ENCODE peak calls at places on chromosomes 16 and 17, in six cellular contexts. F is HepG2, P is A549, Q is ovary, H is adrenal gland, Y is breast epithelium. T is an unnamed sample.

GRCh38 chr17:82194765-82195164 is 17.9 kb downstream of the CCDC57 start:
- DNase-seq in H (no peak), F (no peak), P (no peak), Y (no peak), Q (no peak), T (no peak)

GRCh38 chr17:82848022-82848592 is 8.3 kb upstream of the ZNF750 start:
- DNase-seq in Y (peak), Q (peak), P (no peak), F (peak), H (peak), T (peak)

GRCh38 chr16:23836404-23837291 is 865 bp downstream of the PRKCB start:
- DNase-seq in Q (no peak), P (no peak), F (no peak), Y (no peak), H (peak), T (peak)

GRCh38 chr16:84369938-84370627 is 1.7 kb downstream of the ATP2C2 start:
- DNase-seq in H (no peak), Q (no peak), P (no peak), F (no peak), Y (no peak), T (no peak)

GRCh38 chr16:70252355-70252988 is 732 bp upstream of the EXOSC6 start:
- DNase-seq in P (peak), Y (no peak), Q (no peak), F (no peak), H (no peak), T (no peak)

GRCh38 chr17:81192386-81193050 is 26.5 kb upstream of the AATK start:
- DNase-seq in F (no peak), Y (no peak), H (no peak), P (no peak), Q (no peak), T (no peak)

GRCh38 chr17:34163681-34164080 is 91.4 kb upstream of the CCL2 start:
- DNase-seq in P (peak), H (peak), Q (no peak), F (peak), Y (no peak), T (no peak)

GRCh38 chr16:75789237-75789636 is 62.9 kb upstream of the CPHXL start:
- DNase-seq in Y (no peak), Q (no peak), P (peak), F (peak), H (peak), T (no peak)

GRCh38 chr17:4741544-4741943 is 1.8 kb upstream of the CXCL16 start:
- DNase-seq in Y (no peak), H (no peak), Q (no peak), P (no peak), F (no peak), T (no peak)

GRCh38 chr17:76670020-76670707 is 26.6 kb upstream of the ST6GALNAC1 start:
- DNase-seq in Q (no peak), H (peak), P (no peak), F (no peak), Y (no peak), T (peak)

GRCh38 chr17:63434951-63435571 is 11.0 kb downstream of the CYB561 start:
- DNase-seq in P (peak), F (no peak), Q (no peak), H (peak), Y (peak), T (peak)

DNA sequence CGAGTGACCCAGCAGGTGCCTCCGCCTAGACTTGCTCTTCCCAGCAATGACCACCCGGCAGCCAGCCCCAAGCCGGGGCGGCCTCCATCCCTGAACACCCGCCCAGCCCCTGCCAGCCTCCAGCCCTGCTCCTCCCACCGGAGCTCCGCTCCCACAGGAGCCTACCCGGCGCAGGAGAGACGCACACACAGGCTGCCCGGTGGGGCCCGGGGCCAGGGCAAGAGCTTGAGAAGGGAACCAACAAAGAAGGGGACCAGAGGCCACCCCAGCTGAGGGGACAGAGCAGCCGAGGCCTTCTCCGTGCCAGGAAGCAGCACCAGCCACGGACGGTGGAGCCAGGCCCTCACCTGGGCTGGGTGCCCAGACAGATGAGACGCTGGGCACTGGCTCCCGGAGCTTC is 13.8 kb downstream of the PKD1 start:
- DNase-seq in F (no peak), P (no peak), Q (no peak), Y (no peak), H (no peak), T (peak)
- H3K4me3 ChIP-seq in F (no peak), P (no peak), Q (peak), Y (peak), H (no peak), T (no peak)

DNA sequence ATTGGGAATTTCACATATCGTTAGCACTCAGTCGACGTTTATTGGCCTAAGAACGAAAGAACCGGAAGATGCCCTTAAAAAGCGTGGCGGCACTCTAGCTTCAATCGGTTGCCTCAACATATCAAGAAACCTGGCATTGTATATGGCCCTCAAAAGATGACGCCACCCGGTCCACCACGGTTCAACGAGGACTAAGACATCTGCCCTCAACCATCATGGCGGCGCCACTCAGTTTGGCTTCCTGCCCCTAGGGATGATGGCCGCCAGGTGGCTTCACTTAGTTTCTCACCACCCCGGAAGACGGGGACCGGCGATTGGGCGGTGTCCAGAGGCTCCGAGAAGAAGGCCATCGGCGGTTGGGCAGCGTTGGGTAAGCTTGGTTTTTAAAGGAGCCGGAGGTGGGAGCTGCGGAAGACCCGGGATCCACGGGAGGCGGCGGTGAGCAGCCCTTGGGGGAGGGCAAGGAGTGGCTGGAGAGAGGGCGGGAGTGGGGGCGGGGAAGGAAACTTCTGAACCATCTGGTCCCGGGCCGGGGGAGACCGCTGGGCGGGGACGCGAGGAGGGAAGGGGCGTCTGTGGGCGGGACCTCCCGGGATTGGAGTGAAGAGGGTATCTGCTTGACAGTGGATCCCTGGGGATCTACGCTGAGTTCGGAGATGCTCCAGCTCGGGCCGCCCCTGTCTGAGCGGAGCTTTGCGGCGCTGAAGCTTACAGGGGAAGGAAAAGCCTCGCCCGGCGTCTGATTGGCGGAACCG is at the start of gene PRR14:
- DNase-seq in H (peak), F (peak), Y (peak), Q (peak), P (peak), T (peak)
- TF ChIP-seq POLR2A in H (peak), F (no peak), Y (peak), Q (peak), P (no peak), T (peak)

GRCh38 chr16:47045023-47045422 is 71.5 kb upstream of the DNAJA2 start:
- DNase-seq in Y (no peak), F (no peak), H (no peak), Q (no peak), P (no peak), T (no peak)

GRCh38 chr16:47043970-47044684 is 70.7 kb upstream of the DNAJA2 start:
- DNase-seq in F (no peak), P (no peak), H (no peak), Q (no peak), Y (no peak), T (no peak)

GRCh38 chr16:47047804-47048203 is 74.3 kb upstream of the DNAJA2 start:
- DNase-seq in Y (no peak), H (no peak), Q (no peak), P (no peak), F (no peak), T (no peak)

GRCh38 chr16:47045459-47045858 is 72.0 kb upstream of the DNAJA2 start:
- DNase-seq in P (no peak), F (no peak), H (no peak), Y (no peak), Q (no peak), T (no peak)

DNA sequence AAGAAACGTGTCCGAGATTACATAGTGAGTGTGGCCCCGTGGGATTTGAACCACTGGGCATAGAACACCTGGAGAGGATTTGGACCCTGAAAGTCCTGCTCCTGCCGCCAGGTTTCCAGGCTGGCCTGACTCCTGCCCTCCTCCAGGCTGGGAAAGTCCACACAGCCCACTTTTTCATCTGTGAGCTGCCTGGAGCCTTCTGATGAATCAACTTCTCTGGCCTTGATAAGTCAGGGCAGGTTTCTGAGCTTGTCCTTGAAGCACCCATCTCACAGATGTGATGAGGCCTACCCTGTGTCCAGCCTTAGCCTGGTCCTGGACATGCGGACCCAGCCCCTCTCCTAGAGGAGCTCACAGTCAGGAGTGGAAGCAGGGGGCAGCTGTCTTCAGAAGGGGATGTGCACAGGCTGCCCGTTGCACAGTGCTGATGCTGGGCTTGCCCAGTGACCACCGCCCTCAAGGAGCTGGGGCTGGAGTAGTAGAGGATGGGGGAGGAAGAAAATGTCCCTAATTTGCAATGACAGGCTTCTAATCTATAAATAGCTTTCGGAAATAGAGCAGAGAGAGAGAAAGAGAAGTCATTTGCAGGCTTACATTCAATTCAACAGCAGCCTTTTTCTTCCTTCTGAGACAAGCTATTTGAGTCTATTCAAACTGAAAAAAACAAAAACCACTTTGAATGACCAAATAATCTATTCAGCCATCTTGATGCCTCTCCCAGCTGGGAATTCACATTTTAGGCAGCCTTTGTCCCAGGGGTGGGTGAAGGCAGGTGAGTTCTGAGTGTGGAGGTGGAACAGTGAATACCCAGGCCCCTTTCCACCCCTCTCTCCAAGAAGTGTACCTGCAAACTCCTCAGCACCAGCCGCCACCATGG is 73.5 kb upstream of the DNAJA2 start:
- DNase-seq in P (no peak), F (no peak), Q (no peak), H (peak), Y (no peak), T (no peak)
- H3K4me3 ChIP-seq in P (no peak), F (no peak), Q (no peak), H (no peak), Y (no peak), T (no peak)

DNA sequence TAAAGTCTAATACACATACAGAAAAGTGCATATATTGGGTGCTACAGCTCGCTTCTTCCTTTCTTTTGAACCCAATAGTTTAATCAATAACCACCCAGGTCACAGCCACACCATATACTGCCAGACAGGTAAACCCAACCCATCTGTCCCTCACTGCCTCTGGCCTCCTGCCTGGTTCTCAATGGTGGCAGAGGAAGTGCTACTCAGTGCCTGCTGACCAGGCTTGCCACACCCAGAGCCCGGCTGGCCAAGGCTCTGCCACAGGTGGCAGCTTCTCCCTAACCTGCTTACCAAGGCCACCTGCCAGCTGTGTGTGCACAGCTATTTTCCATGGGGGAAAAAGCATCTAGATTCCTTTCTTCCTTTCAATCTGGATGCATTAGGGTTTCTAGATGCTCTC is 584 bp downstream of the PMP22 start:
- DNase-seq in P (peak), Q (no peak), F (no peak), H (no peak), Y (peak), T (no peak)
- TF ChIP-seq POLR2A in P (no peak), Q (no peak), F (no peak), H (no peak), Y (no peak), T (no peak)

DNA sequence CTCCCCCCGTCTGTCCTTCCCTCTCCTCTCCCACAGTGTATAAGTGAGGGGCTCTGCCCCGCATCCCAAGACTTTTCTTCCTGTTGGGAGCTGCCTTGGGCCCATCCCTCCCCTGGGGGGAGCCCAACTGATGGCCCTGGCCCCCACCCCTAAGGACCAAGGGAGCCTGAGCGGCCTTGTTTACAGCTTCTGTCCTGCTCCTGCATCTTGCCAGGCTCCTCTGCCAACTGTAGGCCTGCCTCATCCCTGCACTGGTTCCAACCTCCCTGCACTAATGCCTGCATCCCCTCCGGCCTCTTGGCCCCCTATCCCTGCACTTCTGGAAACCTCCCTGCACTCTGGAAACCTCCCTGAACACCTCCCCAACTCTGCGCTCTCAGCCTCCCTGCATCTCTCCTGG is 1.4 kb upstream of the PAGR1 start:
- DNase-seq in P (no peak), Q (no peak), F (no peak), H (peak), Y (no peak), T (no peak)
- H3K4me3 ChIP-seq in P (no peak), Q (no peak), F (no peak), H (no peak), Y (no peak), T (no peak)

DNA sequence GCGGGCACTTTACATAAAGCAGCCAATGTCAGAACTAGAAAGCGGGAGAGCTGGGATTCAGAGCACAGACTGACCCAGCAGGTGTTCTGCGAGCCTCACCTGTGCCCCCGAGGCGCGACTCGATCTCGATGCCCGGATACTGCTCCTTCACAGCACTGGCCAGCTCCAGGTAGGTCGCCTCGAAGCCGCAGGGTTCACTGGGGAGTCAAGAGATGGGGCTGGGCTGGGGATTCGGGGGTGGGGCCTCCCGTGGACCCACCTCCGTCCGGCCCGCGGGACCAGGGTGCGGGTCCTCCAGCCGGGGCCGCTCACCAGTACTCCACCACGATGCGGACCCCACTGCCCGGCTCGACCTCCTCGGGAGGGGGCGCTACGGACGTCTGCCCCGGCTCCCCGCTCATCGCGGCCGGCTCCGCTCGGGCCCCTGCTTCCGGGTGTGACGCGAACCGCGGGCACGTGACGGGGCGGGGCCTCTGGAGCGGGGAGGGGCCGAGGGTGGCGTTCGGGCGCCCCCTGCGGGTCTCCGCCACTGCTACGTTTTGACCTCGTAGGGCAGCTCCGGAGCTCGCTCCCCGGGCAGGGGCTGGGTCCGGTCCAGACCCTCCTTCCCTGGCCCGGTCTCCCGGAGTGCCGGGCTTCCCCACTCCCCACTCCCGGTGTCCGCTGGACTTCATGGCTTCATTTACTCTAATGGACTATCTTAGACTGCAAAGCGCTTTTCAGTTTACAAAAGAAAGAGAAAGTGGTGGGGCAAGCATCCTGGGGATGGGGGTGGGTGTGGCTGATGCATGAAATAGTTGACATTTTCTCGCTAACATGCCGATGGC is at the start of gene MIEN1:
- DNase-seq in Y (peak), Q (peak), P (peak), F (peak), H (peak), T (peak)
- TF ChIP-seq POLR2A in Y (peak), Q (peak), P (peak), F (peak), H (peak), T (peak)

GRCh38 chr17:8384801-8385335 is 1.9 kb upstream of the RPL26 start:
- DNase-seq in Q (no peak), P (peak), F (no peak), Y (no peak), H (peak), T (no peak)
- H3K4me3 ChIP-seq in Q (no peak), P (peak), F (peak), Y (no peak), H (no peak), T (no peak)

GRCh38 chr17:48647103-48647963 is 21.2 kb upstream of the HOXB9 start:
- DNase-seq in Y (no peak), H (no peak), P (peak), Q (no peak), F (no peak), T (no peak)
- TF ChIP-seq POLR2A in Y (no peak), H (no peak), P (peak), Q (no peak), F (no peak), T (no peak)

GRCh38 chr17:50220811-50221210 is 19.4 kb upstream of the COL1A1 start:
- DNase-seq in Y (no peak), P (no peak), Q (no peak), H (no peak), F (no peak), T (no peak)

GRCh38 chr17:50218071-50218759 is 16.8 kb upstream of the COL1A1 start:
- DNase-seq in Y (no peak), F (no peak), Q (no peak), H (no peak), P (no peak), T (no peak)

GRCh38 chr17:50218771-50219315 is 17.4 kb upstream of the COL1A1 start:
- DNase-seq in H (no peak), Q (peak), P (peak), Y (no peak), F (peak), T (peak)

GRCh38 chr17:50219939-50220465 is 18.6 kb upstream of the COL1A1 start:
- DNase-seq in H (peak), P (no peak), Q (no peak), Y (no peak), F (peak), T (no peak)

GRCh38 chr17:50219345-50219744 is 17.9 kb upstream of the COL1A1 start:
- DNase-seq in Q (no peak), P (peak), Y (no peak), F (peak), H (no peak), T (no peak)
- H3K4me3 ChIP-seq in Q (no peak), P (peak), Y (no peak), F (no peak), H (no peak), T (no peak)

T was measured in sigmoid colon.